ENCODE peak calls at places on chromosomes 11 and 22, in seven cellular contexts. T is NCI-H1105 treated with DMSO at 0.1 percent for 48 hours; F is choroid plexus epithelial cell; Y is colonic mucosa; K is stimulated activated CD4-positive, alpha-beta T cell treated with anti-CD3 and anti-CD28 coated beads, Interleukin-1b, Interleukin-23, amount 100 ng/mL, for 24 hours; H is neural progenitor cell; R is HFF-Myc. B is an unnamed sample.

GRCh38 chr22:33139937-33140336 is 81.8 kb upstream of the SYN3 start:
- DNase-seq in T (no peak), F (no peak), Y (no peak), K (no peak), H (no peak), R (no peak), B (peak; percentile 19)

GRCh38 chr11:73379189-73379880 is 3.1 kb downstream of the RELT start:
- DNase-seq in T (no peak), F (no peak), Y (peak; percentile 34), K (no peak), H (no peak), R (no peak), B (no peak)

GRCh38 chr11:69922596-69923111 is 103.4 kb upstream of the FGF3 start:
- DNase-seq in T (no peak), F (no peak), Y (no peak), K (no peak), H (no peak), R (no peak), B (no peak)

GRCh38 chr11:14460147-14460546 is 39.5 kb downstream of the COPB1 start:
- DNase-seq in T (no peak), F (no peak), Y (no peak), K (no peak), H (no peak), R (no peak), B (no peak)

GRCh38 chr11:122714021-122714420 is 58.5 kb downstream of the UBASH3B start:
- DNase-seq in T (no peak), F (no peak), Y (no peak), K (no peak), H (no peak), R (no peak), B (no peak)

GRCh38 chr11:71251761-71252433 is 480 bp downstream of the SHANK2 start:
- DNase-seq in T (peak; percentile 53), F (no peak), Y (peak; percentile 55), K (no peak), H (peak; percentile 87), R (no peak), B (peak; percentile 57)

GRCh38 chr11:110362916-110363574 is 66.6 kb upstream of the RDX start:
- DNase-seq in T (peak; percentile 19), F (no peak), Y (no peak), K (no peak), H (peak; percentile 81), R (no peak), B (peak; percentile 82)

GRCh38 chr11:11028017-11028692 is 170.3 kb upstream of the ZBED5 start:
- DNase-seq in T (peak; percentile 63), F (peak; percentile 71), Y (peak; percentile 80), K (peak; percentile 55), H (peak; percentile 76), R (no peak), B (peak; percentile 77)

GRCh38 chr11:92380882-92381281 is 156.3 kb downstream of the FAT3 start:
- DNase-seq in T (no peak), F (peak; percentile 55), Y (no peak), K (no peak), H (no peak), R (peak; percentile 45), B (no peak)

GRCh38 chr22:38314992-38315800 is 2.0 kb downstream of the CSNK1E start:
- DNase-seq in T (peak; percentile 20), F (no peak), Y (no peak), K (no peak), H (peak; percentile 26), R (no peak), B (peak; percentile 23)

GRCh38 chr11:65476632-65477270 is 22.1 kb upstream of the MALAT1 start:
- DNase-seq in T (no peak), F (no peak), Y (peak; percentile 83), K (no peak), H (no peak), R (no peak), B (no peak)

GRCh38 chr22:40107244-40107643 is 70.5 kb upstream of the TNRC6B start:
- DNase-seq in T (no peak), F (peak; percentile 22), Y (no peak), K (no peak), H (no peak), R (no peak), B (no peak)

GRCh38 chr22:31093956-31094622 is 13.0 kb downstream of the SMTN start:
- DNase-seq in T (no peak), F (no peak), Y (no peak), K (no peak), H (no peak), R (no peak), B (no peak)

GRCh38 chr11:100396281-100396680 is 290.8 kb upstream of the ARHGAP42 start:
- DNase-seq in T (no peak), F (no peak), Y (no peak), K (no peak), H (no peak), R (no peak), B (no peak)

GRCh38 chr11:1130276-1131032 is 27.3 kb upstream of the MUC5AC start:
- DNase-seq in T (peak; percentile 90), F (no peak), Y (peak; percentile 12), K (no peak), H (no peak), R (no peak), B (no peak)

GRCh38 chr11:69385466-69385820 is 91.5 kb downstream of the MYEOV start:
- DNase-seq in T (no peak), F (no peak), Y (no peak), K (no peak), H (no peak), R (no peak), B (no peak)

GRCh38 chr11:4615856-4616444 is 7.9 kb upstream of the TRIM68 start:
- DNase-seq in T (no peak), F (no peak), Y (no peak), K (no peak), H (no peak), R (no peak), B (no peak)

GRCh38 chr11:106466441-106467190 is 389.2 kb downstream of the AASDHPPT start:
- DNase-seq in T (no peak), F (peak; percentile 93), Y (no peak), K (no peak), H (peak; percentile 9), R (no peak), B (no peak)

B was measured in mesendoderm.